ENCODE peak calls at places on chromosomes 12 and 14, in ten cellular contexts. Q is GM12878; A is Peyer's patch; T is neural progenitor cell; G is uterus; O is CD4-positive, CD25-positive, alpha-beta regulatory T cell; J is CD4-positive, alpha-beta memory T cell; K is CD8-positive, alpha-beta T cell; C is psoas muscle; L is ovary. B is an unnamed sample. For H3K9me3, the result is how much of the 10 kb centered on the place peaks cover.

GRCh38 chr12:47193066-47193465 is 113.3 kb upstream of the AMIGO2 start:
- DNase-seq in K (no peak), T (no peak), Q (no peak), O (no peak), G (no peak), J (no peak), L (no peak), A (no peak), C (no peak), B (no peak)

GRCh38 chr14:99593971-99594841 is 9.8 kb downstream of the CCDC85C start:
- DNase-seq in A (no peak), L (no peak), O (no peak), G (no peak), Q (no peak), T (no peak), J (no peak), K (no peak), C (no peak), B (no peak)

GRCh38 chr12:131030472-131031328 is 77.0 kb downstream of the ADGRD1 start:
- DNase-seq in J (no peak), K (no peak), G (no peak), T (peak), Q (no peak), C (no peak), L (no peak), A (no peak), O (no peak), B (no peak)

GRCh38 chr12:131094831-131095805 is 141.4 kb downstream of the ADGRD1 start:
- DNase-seq in K (no peak), O (no peak), L (peak), Q (no peak), J (no peak), G (peak), C (peak), A (no peak), T (no peak), B (no peak)

GRCh38 chr12:88693837-88694445 is 113.7 kb upstream of the KITLG start:
- DNase-seq in J (no peak), A (no peak), G (no peak), K (no peak), O (no peak), L (no peak), Q (no peak), T (no peak), C (no peak), B (no peak)

GRCh38 chr14:95045255-95045701 is 112.1 kb downstream of the DICER1 start:
- DNase-seq in C (no peak), Q (no peak), J (no peak), T (peak), L (peak), O (no peak), K (no peak), A (no peak), G (peak), B (no peak)

GRCh38 chr12:51941011-51941561 is 10.4 kb upstream of the ACVR1B start:
- DNase-seq in T (peak), K (no peak), O (no peak), Q (no peak), A (no peak), G (no peak), J (no peak), C (no peak), L (no peak), B (no peak)

GRCh38 chr12:51329742-51330141 is 5.8 kb upstream of the BIN2 start:
- DNase-seq in O (no peak), J (peak), C (no peak), Q (no peak), T (no peak), A (no peak), L (no peak), K (no peak), G (no peak), B (no peak)

GRCh38 chr12:131796754-131797587 is 31.2 kb upstream of the MMP17 start:
- DNase-seq in O (no peak), L (no peak), J (no peak), G (no peak), A (no peak), C (no peak), K (no peak), Q (no peak), T (no peak), B (no peak)

GRCh38 chr14:50559990-50560928 is at the start of gene ATL1:
- DNase-seq in L (peak), K (no peak), G (peak), Q (no peak), C (peak), T (peak), O (peak), J (peak), A (peak), B (no peak)

GRCh38 chr12:70852416-70853150 is 68.0 kb downstream of the PTPRR start:
- DNase-seq in K (no peak), T (no peak), A (no peak), O (no peak), L (no peak), G (no peak), C (no peak), Q (no peak), J (no peak), B (no peak)

GRCh38 chr12:112523856-112524255 is 105.1 kb downstream of the PTPN11 start:
- DNase-seq in C (no peak), O (no peak), A (no peak), K (no peak), L (no peak), G (no peak), J (no peak), Q (no peak), T (no peak), B (no peak)

GRCh38 chr14:101017209-101017608 is 113.7 kb upstream of the RTL1 start:
- DNase-seq in G (no peak), C (no peak), J (no peak), Q (no peak), K (no peak), A (no peak), O (no peak), T (no peak), L (no peak), B (no peak)

GRCh38 chr12:104182144-104182543 is 33.4 kb upstream of the TXNRD1 start:
- DNase-seq in G (peak), O (no peak), T (no peak), J (no peak), Q (no peak), L (peak), A (no peak), C (peak), K (no peak), B (no peak)

GRCh38 chr12:49909826-49910225 is 6.1 kb upstream of the FAIM2 start:
- DNase-seq in T (peak), K (no peak), L (peak), O (no peak), J (no peak), G (peak), Q (no peak), A (no peak), C (peak), B (no peak)

GRCh38 chr12:101616027-101616494 is 21.3 kb downstream of the MYBPC1 start:
- DNase-seq in J (peak), O (peak), A (no peak), Q (no peak), C (no peak), L (no peak), G (no peak), K (no peak), T (no peak), B (no peak)

GRCh38 chr12:116278667-116279066 is 1.2 kb upstream of the MED13L start:
- DNase-seq in J (no peak), T (no peak), Q (no peak), K (no peak), C (no peak), O (no peak), A (no peak), L (no peak), G (no peak), B (no peak)

GRCh38 chr12:114666746-114667668 is 17.0 kb downstream of the TBX3 start:
- DNase-seq in A (no peak), Q (no peak), O (no peak), G (no peak), L (no peak), T (peak), J (no peak), C (no peak), K (no peak), B (no peak)

GRCh38 chr14:74038015-74038859 is 19.1 kb downstream of the BBOF1 start:
- DNase-seq in L (no peak), K (no peak), O (peak), A (no peak), Q (no peak), C (no peak), T (peak), J (peak), G (no peak), B (no peak)

GRCh38 chr12:100826323-100826722 is 31.7 kb downstream of the ANO4 start:
- DNase-seq in J (peak), L (peak), O (no peak), C (no peak), G (peak), T (peak), Q (no peak), K (no peak), A (no peak), B (no peak)

GRCh38 chr12:14960548-14961465 is 594 bp downstream of the ARHGDIB start:
- DNase-seq in Q (no peak), T (no peak), C (peak), K (peak), O (peak), G (no peak), J (peak), A (peak), L (no peak), B (peak)

GRCh38 chr12:120470150-120470817 is 736 bp upstream of the SRSF9 start:
- DNase-seq in G (no peak), J (no peak), Q (no peak), T (peak), K (peak), A (no peak), L (peak), C (no peak), O (no peak), B (no peak)

GRCh38 chr12:62468394-62468793 is 1.8 kb downstream of the MON2 start:
- DNase-seq in G (no peak), T (no peak), Q (no peak), K (no peak), J (no peak), A (no peak), L (no peak), C (no peak), O (no peak), B (no peak)

GRCh38 chr12:96434107-96434506 is 33.9 kb upstream of the CDK17 start:
- DNase-seq in O (peak), G (no peak), A (peak), C (no peak), J (peak), K (peak), L (no peak), Q (no peak), T (no peak), B (peak)

GRCh38 chr14:25006961-25007795 is 42.8 kb downstream of the STXBP6 start:
- DNase-seq in C (no peak), Q (no peak), K (no peak), O (no peak), J (no peak), T (no peak), G (no peak), A (no peak), L (no peak), B (no peak)

DNA sequence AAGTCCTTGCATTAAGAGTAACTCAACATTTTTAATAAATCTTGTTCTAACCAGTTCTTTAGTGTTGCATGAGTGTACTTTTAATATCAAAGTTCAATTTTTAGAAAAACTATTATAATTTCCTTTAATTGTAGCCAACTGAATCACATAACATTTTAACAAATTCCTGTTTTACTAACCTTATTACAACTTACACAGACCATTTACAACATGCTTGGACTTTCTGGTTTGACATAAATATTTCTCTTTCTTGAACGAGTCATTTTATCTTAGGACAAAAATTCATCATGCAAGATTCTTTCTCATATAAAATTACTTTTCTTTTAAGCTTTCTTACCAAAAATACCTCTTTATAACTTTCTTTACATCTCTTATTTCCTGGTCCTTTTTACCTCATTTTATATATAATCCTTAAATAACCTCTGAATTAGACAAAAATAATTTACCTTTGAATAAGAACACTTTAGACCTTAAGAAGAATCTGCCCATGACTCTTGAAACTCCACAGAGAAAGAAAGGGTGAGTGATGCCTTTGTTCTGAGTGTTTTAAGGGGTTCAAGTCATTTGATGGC is 3.9 kb downstream of the SLCO1A2 start:
- DNase-seq in L (no peak), T (peak), K (no peak), A (no peak), J (no peak), G (no peak), C (no peak), O (no peak), Q (no peak), B (no peak)
- H3K9me3 ChIP-seq in L (under half), T (under half), K (under half), A (under half), J (under half), G (under half), C (under half), O (under half), Q (under half), B (under half)

GRCh38 chr12:45974171-45974719 is 16.1 kb downstream of the SCAF11 start:
- DNase-seq in C (no peak), O (no peak), L (no peak), T (no peak), Q (no peak), K (no peak), J (no peak), G (no peak), A (no peak), B (no peak)
- H3K9me3 ChIP-seq in C (under half), O (under half), L (under half), T (under half), Q (under half), K (under half), J (under half), G (under half), A (under half), B (under half)

DNA sequence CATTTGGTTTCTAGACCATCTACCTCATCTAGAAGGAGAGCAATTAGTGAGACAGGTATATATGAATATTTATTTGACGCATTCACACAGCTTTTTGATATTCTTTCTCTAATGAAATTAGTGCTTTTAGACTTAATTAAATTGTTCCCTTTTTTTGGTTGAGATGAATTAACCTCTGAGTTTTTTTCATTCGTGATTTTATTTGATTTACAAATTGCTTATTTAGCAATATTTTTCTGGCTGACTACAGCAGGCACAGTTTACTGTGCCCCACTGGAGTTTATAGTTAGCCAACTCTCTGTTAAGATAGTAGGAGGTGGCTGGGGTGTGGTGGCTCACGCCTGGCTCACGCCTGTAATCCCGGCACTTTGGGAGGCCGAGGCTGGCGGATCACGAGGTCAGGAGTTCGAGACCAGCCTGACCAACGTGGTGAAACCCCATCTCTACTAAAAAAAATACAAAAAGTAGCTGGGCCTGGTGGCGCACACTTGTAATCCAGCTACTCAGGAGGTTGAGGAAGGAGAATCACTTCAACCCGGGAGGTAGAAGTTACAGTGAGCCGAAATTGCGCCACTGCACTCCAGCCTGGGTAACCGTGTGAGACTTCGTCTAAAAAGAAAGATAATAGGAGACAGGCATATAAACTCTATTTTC is 16.7 kb downstream of the MDM2 start:
- DNase-seq in O (no peak), L (no peak), K (no peak), J (no peak), A (no peak), G (no peak), T (no peak), Q (no peak), C (no peak), B (no peak)
- H3K9me3 ChIP-seq in O (under half), L (under half), K (under half), J (under half), A (under half), G (under half), T (under half), Q (under half), C (under half), B (under half)

DNA sequence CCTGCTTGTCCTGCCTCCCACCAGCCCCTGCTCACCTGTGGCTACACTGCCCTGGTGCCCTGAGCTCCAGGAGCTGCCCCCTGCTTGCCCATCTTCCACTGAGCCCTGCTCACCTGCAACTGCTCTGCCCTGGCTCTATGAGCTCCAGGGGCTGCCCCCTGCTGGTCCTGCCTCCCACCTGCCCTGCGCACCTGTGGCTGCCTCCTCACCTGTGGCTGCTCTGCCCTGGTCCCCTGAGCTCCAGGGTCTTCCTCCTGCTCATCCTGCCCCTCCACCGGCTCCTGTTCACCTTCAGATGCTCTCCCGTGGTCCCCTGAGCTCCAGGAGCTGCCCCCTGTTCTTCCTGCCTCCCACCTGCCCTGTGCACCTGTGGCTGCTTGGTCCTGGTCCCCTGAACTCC is 247.6 kb downstream of the TMEM121 start:
- DNase-seq in T (no peak), A (no peak), O (no peak), C (no peak), J (no peak), L (no peak), Q (no peak), G (no peak), K (no peak), B (no peak)
- H3K9me3 ChIP-seq in T (under half), A (under half), O (under half), C (under half), J (under half), L (under half), Q (under half), G (under half), K (under half), B (under half)

DNA sequence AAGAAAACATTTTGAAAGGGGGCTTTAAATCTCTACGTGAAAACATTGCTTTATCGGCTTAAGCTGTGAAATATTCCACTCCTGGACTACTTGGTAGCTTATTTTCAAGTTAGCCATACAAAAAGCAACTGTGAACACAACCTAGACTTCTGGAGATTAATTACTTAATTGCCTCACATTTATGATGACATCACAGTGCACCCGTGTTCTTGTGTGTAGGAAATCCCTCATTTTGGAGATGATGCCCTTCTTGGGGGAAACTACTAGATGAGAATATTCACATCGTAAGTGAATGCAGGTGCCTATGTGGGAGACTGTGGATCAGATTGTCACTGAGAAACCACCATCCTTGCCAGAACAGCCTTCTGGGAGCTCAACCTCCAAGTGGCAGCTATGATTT is 10.5 kb upstream of the B4GALNT3 start:
- DNase-seq in J (no peak), G (no peak), O (no peak), K (no peak), L (no peak), C (no peak), Q (no peak), A (no peak), T (no peak), B (no peak)
- H3K9me3 ChIP-seq in J (under half), G (under half), O (under half), K (under half), L (under half), C (under half), Q (under half), A (under half), T (under half), B (under half)

B was measured in T-helper 17 cell.